ENCODE peak calls at places on chromosomes 7 and 10, in seven cellular contexts. I, Z, Y, X, J, K and L are unnamed samples.

GRCh38 chr10:122249991-122250750 is 20.9 kb upstream of the BTBD16 start:
- DNase-seq in X (no peak), K (no peak), Z (no peak), I (no peak), J (no peak), Y (no peak), L (no peak)

GRCh38 chr10:108445746-108446145 is 1281.2 kb upstream of the SORCS1 start:
- DNase-seq in K (no peak), X (no peak), J (no peak), Y (no peak), Z (no peak), I (no peak), L (no peak)

GRCh38 chr10:32958085-32958991 is at the start of gene ITGB1:
- DNase-seq in X (peak), Z (peak), J (peak), K (peak), Y (peak), I (peak), L (peak)

GRCh38 chr10:126508535-126509040 is 120.3 kb upstream of the ADAM12 start:
- DNase-seq in I (no peak), J (no peak), Y (no peak), Z (no peak), X (no peak), K (no peak), L (no peak)

GRCh38 chr10:114987995-114988394 is 50.0 kb downstream of the TRUB1 start:
- DNase-seq in K (no peak), J (no peak), I (no peak), Y (no peak), X (no peak), Z (no peak), L (no peak)

GRCh38 chr7:74525140-74525539 is 71.4 kb downstream of the GTF2IRD1 start:
- DNase-seq in Y (no peak), K (no peak), X (no peak), I (no peak), Z (no peak), J (no peak), L (no peak)

GRCh38 chr7:138755331-138755747 is 42.5 kb upstream of the TMEM213 start:
- DNase-seq in I (peak), K (peak), J (no peak), Z (no peak), X (no peak), Y (no peak), L (no peak)

GRCh38 chr10:103646304-103646703 is 152.8 kb downstream of the NEURL1 start:
- DNase-seq in Y (no peak), X (no peak), K (no peak), Z (no peak), I (no peak), J (no peak), L (no peak)

GRCh38 chr10:60611291-60611747 is 167.0 kb upstream of the CDK1 start:
- DNase-seq in K (peak), X (no peak), Y (no peak), I (peak), J (no peak), Z (no peak), L (peak)

GRCh38 chr10:123583639-123584418 is 82.3 kb upstream of the GPR26 start:
- DNase-seq in Z (no peak), K (peak), Y (peak), I (peak), X (peak), J (no peak), L (peak)